ENCODE peak calls at places on chromosomes 12 and 14, in four cellular contexts. F is astrocyte, B is retinal pigment epithelial cell, E is fibroblast of mammary gland. I is an unnamed sample.

GRCh38 chr14:102314242-102315011 is 5.1 kb upstream of the ZNF839 start:
- DNase-seq in B (no peak), F (peak; percentile 58), E (peak; percentile 84), I (no peak)

GRCh38 chr12:52349196-52349595 is 18.1 kb downstream of the KRT85 start:
- DNase-seq in E (peak; percentile 20), B (no peak), F (peak; percentile 39), I (peak; percentile 37)

GRCh38 chr12:7460375-7461259 is 16.7 kb upstream of the CD163L1 start:
- DNase-seq in E (peak; percentile 67), F (no peak), B (no peak), I (no peak)

GRCh38 chr14:72611956-72612500 is 281.9 kb downstream of the DPF3 start:
- DNase-seq in E (no peak), B (no peak), F (no peak), I (no peak)

GRCh38 chr12:87967871-87968270 is 61.3 kb downstream of the C12orf50 start:
- DNase-seq in E (peak; percentile 19), F (no peak), B (peak; percentile 13), I (no peak)

GRCh38 chr12:108820700-108821406 is 36.5 kb downstream of the SSH1 start:
- DNase-seq in B (no peak), E (no peak), F (no peak), I (no peak)

GRCh38 chr12:2284321-2284813 is 231.6 kb downstream of the CACNA1C start:
- DNase-seq in B (no peak), E (peak; percentile 89), F (peak; percentile 92), I (no peak)

GRCh38 chr12:127245437-127245836 is 1021.5 kb upstream of the TMEM132C start:
- DNase-seq in B (no peak), F (peak; percentile 57), E (peak; percentile 87), I (peak; percentile 85)

GRCh38 chr12:122886851-122887816 is 8.8 kb downstream of the VPS37B start:
- DNase-seq in B (peak; percentile 76), E (peak; percentile 80), F (peak; percentile 86), I (peak; percentile 78)

GRCh38 chr12:122886161-122886560 is 9.8 kb downstream of the VPS37B start:
- DNase-seq in E (no peak), F (no peak), B (no peak), I (no peak)

GRCh38 chr12:122889658-122890561 is 6.0 kb downstream of the VPS37B start:
- DNase-seq in E (no peak), F (no peak), B (no peak), I (no peak)

GRCh38 chr12:122887817-122888212 is 8.1 kb downstream of the VPS37B start:
- DNase-seq in F (no peak), B (no peak), E (no peak), I (no peak)

DNA sequence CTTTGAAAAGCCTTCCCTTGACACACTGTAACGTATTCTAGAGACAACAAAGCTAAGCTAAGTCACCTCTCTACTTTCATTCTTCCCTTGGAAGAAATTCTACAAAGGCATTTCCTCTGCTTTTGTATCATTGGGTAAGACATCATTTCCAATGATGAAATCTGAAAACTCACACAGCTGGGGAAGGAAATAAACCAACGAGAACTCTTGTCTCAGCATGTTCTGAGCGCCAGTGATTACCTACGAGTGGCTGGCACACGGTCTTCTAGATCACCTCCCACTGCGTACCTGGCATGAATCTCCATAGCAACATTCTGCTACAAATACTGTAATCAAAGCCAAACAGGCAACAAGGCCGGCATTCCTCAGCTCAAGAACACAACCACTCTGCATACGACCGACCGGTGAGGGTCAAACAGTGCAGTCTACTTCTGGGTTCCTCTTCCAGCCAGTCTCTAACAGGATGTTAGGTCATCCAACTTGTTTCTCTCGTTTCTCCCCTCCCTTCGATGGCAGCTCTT is 7.6 kb downstream of the VPS37B start:
- DNase-seq in B (peak; percentile 76), F (peak; percentile 77), E (peak; percentile 63), I (peak; percentile 98)
- H3K4me3 ChIP-seq in B (peak overlapping the region; percentile 11), F (peak overlapping the region; percentile 1), E (peak overlapping the region; percentile 21), I (peak overlapping the region; percentile 31)

GRCh38 chr12:41661141-41661540 is 473.0 kb downstream of the PDZRN4 start:
- DNase-seq in B (no peak), E (no peak), F (no peak), I (no peak)

DNA sequence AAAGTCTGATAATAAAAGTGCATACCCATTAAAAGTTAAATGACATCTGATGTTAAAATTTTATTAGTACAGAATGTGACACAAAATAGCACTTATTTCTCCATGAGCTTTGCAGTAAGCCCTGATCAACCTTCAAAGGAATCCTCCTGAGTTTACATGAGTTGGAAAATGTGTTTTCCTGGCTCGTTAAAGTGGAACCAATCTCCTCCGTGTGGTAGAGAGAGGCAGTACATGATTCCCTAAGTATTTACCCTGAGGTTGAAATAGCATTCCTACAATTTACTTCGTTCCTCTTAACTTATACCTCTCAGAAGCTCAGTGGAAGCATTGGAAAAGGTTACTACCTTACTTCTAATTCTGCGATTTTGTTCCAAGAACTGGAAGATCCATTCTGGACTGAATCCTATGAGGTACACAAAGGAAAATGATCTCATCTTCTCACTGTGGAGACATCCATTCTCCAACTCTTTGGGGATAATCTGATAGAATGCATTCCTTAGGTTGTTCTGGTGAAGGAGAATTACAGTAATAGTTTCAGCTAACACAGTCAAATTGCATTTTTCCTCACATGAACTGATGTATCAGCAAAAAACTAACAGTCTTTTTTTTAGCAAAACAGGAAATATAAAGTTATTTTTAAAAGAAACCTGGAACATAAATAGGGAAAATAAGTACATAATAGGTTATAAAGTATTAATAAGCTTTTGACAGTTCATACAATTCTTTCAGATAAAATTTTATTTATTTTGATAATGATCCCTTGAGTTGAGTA is 475.6 kb downstream of the PDZRN4 start:
- DNase-seq in B (peak; percentile 15), E (peak; percentile 19), F (peak; percentile 16), I (peak; percentile 44)
- TF ChIP-seq CTCF in B (peak; percentile 77), E (peak; percentile 35), F (peak; percentile 32), I (peak; percentile 88)

GRCh38 chr12:49903700-49904423 is at the start of gene FAIM2:
- DNase-seq in B (no peak), F (peak; percentile 39), E (peak; percentile 69), I (no peak)

GRCh38 chr12:49902399-49903350 is 1.0 kb downstream of the FAIM2 start:
- DNase-seq in B (no peak), E (no peak), F (no peak), I (no peak)

GRCh38 chr12:49903351-49903699 is 375 bp downstream of the FAIM2 start:
- DNase-seq in E (no peak), B (no peak), F (no peak), I (no peak)

GRCh38 chr12:49905718-49906314 is 2.1 kb upstream of the FAIM2 start:
- DNase-seq in F (no peak), E (no peak), B (no peak), I (no peak)

GRCh38 chr12:49904601-49905000 is 901 bp upstream of the FAIM2 start:
- DNase-seq in F (no peak), B (no peak), E (no peak), I (no peak)
- H3K4me3 ChIP-seq in F (no peak overlapping the region), B (no peak overlapping the region), E (no peak overlapping the region), I (no peak overlapping the region)

DNA sequence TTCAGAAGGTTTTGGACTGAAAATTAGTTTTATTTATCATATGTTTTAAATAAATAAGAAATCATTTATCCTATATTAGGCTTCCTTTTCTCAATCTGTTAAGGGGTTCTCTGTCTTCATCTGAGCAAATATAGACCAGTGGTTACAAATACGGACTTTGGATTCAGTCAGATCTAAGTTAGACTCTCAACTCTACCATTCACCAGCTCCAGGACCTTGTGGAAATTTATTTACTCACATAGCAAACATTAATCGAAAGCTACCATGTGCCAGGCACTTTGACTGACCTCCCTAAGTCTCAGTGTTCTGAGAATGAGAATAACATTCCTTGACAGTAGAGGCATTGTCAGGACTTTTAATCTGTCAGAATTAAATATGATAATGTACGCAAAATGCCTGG is 22.3 kb downstream of the KCNK10 start:
- DNase-seq in F (no peak), B (no peak), E (no peak), I (no peak)
- TF ChIP-seq CTCF in F (no peak), B (no peak), E (no peak), I (no peak)

DNA sequence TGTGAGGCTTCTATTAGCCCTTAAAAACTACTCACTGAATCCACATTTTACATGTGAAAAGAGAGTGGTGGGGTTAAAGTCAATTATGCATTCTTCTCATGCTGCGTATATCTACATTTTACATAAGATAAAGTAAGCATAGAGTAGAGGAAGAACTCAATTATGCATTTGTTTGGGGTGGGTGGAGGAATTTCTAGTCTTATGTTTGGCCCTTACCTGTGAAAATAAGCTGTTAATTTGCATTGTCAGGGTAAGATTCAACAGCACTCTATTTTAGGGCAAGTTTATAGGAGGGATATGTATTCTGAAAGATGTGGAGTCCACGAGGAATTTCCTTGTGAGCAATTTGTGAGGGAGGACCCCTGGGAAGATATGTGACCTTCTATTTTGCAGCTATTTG is 30.9 kb upstream of the CAPRIN2 start:
- DNase-seq in F (no peak), E (no peak), B (no peak), I (no peak)
- H3K4me3 ChIP-seq in F (no peak overlapping the region), E (no peak overlapping the region), B (no peak overlapping the region), I (no peak overlapping the region)

DNA sequence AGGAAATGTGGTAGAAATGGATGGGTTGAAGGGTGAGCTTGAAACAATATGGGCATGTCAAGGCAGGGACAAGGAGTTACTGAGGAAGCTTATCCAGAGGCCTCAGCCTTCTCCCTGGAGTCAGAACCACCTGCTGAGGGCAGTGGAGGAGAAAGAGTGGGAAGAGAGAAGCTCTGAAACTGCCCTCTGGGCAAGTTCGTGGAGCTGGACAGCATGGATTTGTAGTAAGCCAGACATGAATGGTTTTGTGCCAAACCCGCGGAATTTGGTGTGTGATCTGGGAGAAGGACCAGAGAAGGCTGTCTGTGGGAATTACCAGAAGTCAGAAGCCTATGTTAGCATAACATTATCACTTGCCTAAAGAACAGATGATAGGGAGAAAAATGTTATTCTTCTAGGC is 164.8 kb downstream of the SLC41A2 start:
- DNase-seq in E (peak; percentile 88), B (no peak), F (peak; percentile 88), I (no peak)
- TF ChIP-seq CTCF in E (no peak), B (no peak), F (no peak), I (no peak)

GRCh38 chr12:57864382-57864781 is 17.9 kb upstream of the CTDSP2 start:
- DNase-seq in E (no peak), B (no peak), F (no peak), I (no peak)
- H3K4me3 ChIP-seq in E (peak overlapping the region; percentile 49), B (no peak overlapping the region), F (peak overlapping the region; percentile 43), I (no peak overlapping the region)

DNA sequence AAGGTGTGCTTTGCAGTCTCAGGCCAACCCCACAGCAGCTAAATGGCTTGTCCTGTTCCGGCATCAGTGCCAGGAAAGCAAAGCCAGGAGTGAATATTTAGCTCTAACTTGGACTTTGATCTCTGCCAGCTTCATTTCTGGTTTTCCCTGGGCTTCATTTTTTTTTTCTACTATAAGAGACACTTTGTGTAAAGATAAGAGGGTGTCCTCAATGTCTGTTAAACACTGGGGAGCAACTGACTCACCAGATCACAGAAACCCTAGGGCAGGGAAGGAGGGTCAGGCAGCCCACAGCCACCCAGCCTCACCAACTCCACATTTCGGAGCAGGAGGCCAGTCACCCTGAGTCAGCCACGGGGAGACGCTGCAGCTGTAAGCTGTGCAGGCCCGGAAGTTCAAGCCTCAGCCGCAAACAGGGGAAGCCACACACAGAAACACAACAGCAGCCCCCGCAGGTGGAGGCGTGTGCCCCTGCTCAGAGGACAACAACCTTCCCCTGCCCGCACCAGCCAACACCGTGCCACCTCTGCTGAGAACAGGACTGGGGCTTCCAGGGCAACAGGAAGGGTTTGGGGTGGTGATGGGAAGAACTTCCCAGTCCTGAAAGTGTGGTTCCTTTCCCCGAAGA is 6.3 kb downstream of the TNFRSF1A start:
- DNase-seq in E (peak; percentile 90), F (peak; percentile 84), B (no peak), I (no peak)
- TF ChIP-seq CTCF in E (peak; percentile 54), F (peak; percentile 31), B (peak; percentile 71), I (peak; percentile 65)

I was measured in epithelial cell of proximal tubule.